ENCODE peak calls at places on chromosomes 6 and 20, in four cellular contexts. K is left ventricle myocardium inferior, Y is lung, N is ovary. A is an unnamed sample.
A peak's percentile ranks its signal among the peaks of the same experiment; 100 is the strongest.

GRCh38 chr6:56958481-56958880 is 3.6 kb downstream of the BEND6 start:
- DNase-seq in K (no peak), Y (no peak), N (no peak), A (no peak)

GRCh38 chr20:61424011-61424627 is 172.1 kb downstream of the CDH4 start:
- DNase-seq in K (no peak), Y (no peak), N (no peak), A (no peak)

GRCh38 chr6:34028691-34029360 is 117.1 kb downstream of the GRM4 start:
- DNase-seq in K (no peak), Y (no peak), N (no peak), A (no peak)

GRCh38 chr6:31899882-31900722 is 1.8 kb downstream of the ZBTB12 start:
- DNase-seq in K (no peak), Y (no peak), N (no peak), A (no peak)

GRCh38 chr6:52136055-52136454 is 48.6 kb upstream of the PKHD1 start:
- DNase-seq in K (no peak), Y (no peak), N (no peak), A (no peak)

GRCh38 chr6:32154514-32155161 is 697 bp downstream of the PPT2 start:
- DNase-seq in K (peak; percentile 45), Y (peak; percentile 65), N (peak; percentile 76), A (peak; percentile 68)

GRCh38 chr6:83124553-83124952 is 57.1 kb downstream of the DOP1A start:
- DNase-seq in K (no peak), Y (no peak), N (no peak), A (no peak)

GRCh38 chr20:1877604-1878195 is 17.5 kb upstream of the SIRPA start:
- DNase-seq in K (no peak), Y (no peak), N (no peak), A (peak; percentile 65)

GRCh38 chr6:27742833-27743573 is 169.2 kb downstream of the OR2B2 start:
- DNase-seq in K (no peak), Y (no peak), N (no peak), A (no peak)

GRCh38 chr6:125414507-125414906 is 112.7 kb upstream of the HDDC2 start:
- DNase-seq in K (no peak), Y (no peak), N (no peak), A (no peak)

GRCh38 chr6:10740061-10740460 is 7.5 kb upstream of the TMEM14B start:
- DNase-seq in K (no peak), Y (no peak), N (no peak), A (no peak)

GRCh38 chr6:39870950-39871349 is 63.3 kb downstream of the MOCS1 start:
- DNase-seq in K (no peak), Y (no peak), N (no peak), A (no peak)

GRCh38 chr6:14612016-14612415 is 494.4 kb downstream of the CD83 start:
- DNase-seq in K (no peak), Y (no peak), N (no peak), A (no peak)

GRCh38 chr20:62734336-62734735 is 25.7 kb downstream of the NTSR1 start:
- DNase-seq in K (peak; percentile 2), Y (no peak), N (no peak), A (peak; percentile 17)

GRCh38 chr20:46062621-46063020 is 27.1 kb downstream of the NCOA5 start:
- DNase-seq in K (no peak), Y (peak; percentile 20), N (no peak), A (no peak)

GRCh38 chr6:166317261-166318212 is 9.3 kb upstream of the PRR18 start:
- DNase-seq in K (no peak), Y (no peak), N (no peak), A (no peak)

GRCh38 chr20:50227506-50227905 is 36.9 kb downstream of the CEBPB start:
- DNase-seq in K (no peak), Y (no peak), N (no peak), A (no peak)

GRCh38 chr6:111750753-111751684 is 122.2 kb downstream of the FYN start:
- DNase-seq in K (no peak), Y (no peak), N (no peak), A (no peak)

GRCh38 chr6:16982827-16983226 is 119.0 kb upstream of the STMND1 start:
- DNase-seq in K (no peak), Y (no peak), N (no peak), A (no peak)

GRCh38 chr6:31272431-31272830 is 539 bp upstream of the HLA-C start:
- DNase-seq in K (no peak), Y (no peak), N (no peak), A (no peak)

GRCh38 chr20:36825374-36826104 is 50.4 kb upstream of the TLDC2 start:
- DNase-seq in K (no peak), Y (no peak), N (no peak), A (no peak)

GRCh38 chr6:137496909-137497721 is 2.9 kb upstream of the OLIG3 start:
- DNase-seq in K (no peak), Y (no peak), N (no peak), A (no peak)

GRCh38 chr6:125728739-125729138 is 20.7 kb upstream of the HEY2 start:
- DNase-seq in K (no peak), Y (peak; percentile 31), N (no peak), A (no peak)

GRCh38 chr6:169233832-169234231 is 19.8 kb downstream of the THBS2 start:
- DNase-seq in K (no peak), Y (no peak), N (peak; percentile 6), A (no peak)

GRCh38 chr6:113359155-113360140 is 497.7 kb upstream of the MARCKS start:
- DNase-seq in K (no peak), Y (no peak), N (no peak), A (no peak)

GRCh38 chr6:156881687-156882629 is 104.8 kb downstream of the ARID1B start:
- DNase-seq in K (no peak), Y (no peak), N (no peak), A (no peak)

GRCh38 chr6:120357447-120357846 is 976.8 kb downstream of the TBC1D32 start:
- DNase-seq in K (no peak), Y (no peak), N (no peak), A (no peak)

GRCh38 chr20:51767867-51768758 is at the start of gene ATP9A:
- DNase-seq in K (peak; percentile 34), Y (peak; percentile 32), N (peak; percentile 62), A (no peak)

GRCh38 chr6:57174511-57174907 is 2.4 kb downstream of the BAG2 start:
- DNase-seq in K (no peak), Y (no peak), N (no peak), A (no peak)

GRCh38 chr20:64115171-64115911 is 8.0 kb upstream of the NPBWR2 start:
- DNase-seq in K (no peak), Y (no peak), N (no peak), A (peak; percentile 66)
- TF ChIP-seq CTCF in K (no peak), Y (no peak), N (no peak), A (no peak)

DNA sequence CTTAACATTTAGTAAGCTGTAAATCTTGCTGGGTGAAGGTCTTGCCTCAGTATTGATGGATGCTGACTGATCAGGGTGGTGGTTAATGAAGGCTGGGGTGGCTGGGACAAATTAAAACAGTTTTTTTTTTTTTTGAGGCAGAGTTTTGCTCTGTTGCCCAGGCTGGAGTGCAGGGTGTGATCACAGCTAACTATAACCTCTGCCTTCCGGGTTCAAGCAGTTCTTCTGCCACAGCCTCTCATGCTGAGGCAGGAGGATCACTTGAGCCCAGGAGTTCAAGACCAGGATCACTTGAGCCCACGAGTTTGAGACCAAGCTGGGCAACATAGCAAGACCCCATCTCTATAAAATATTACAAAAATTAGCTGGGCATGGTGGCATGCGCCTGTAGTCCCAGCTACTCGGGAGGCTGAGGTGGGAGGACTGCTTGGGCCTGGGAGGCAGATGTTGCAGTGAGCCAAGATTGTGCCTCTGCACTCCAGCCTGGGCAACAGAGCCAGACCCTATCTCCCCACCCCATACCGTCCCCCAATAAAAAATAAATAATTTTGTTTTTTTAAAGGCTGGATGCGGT is 67.2 kb downstream of the NCOA3 start:
- DNase-seq in K (no peak), Y (no peak), N (no peak), A (no peak)
- H3K27ac ChIP-seq in K (peak overlapping the region; percentile 72), Y (no peak overlapping the region), N (no peak overlapping the region), A (no peak overlapping the region)

GRCh38 chr6:63813531-63813930 is 177.9 kb downstream of the PHF3 start:
- DNase-seq in K (no peak), Y (no peak), N (no peak), A (no peak)
- TF ChIP-seq CTCF in K (no peak), Y (no peak), N (no peak), A (no peak)

GRCh38 chr20:43028470-43028869 is 161.2 kb downstream of the PTPRT start:
- DNase-seq in K (no peak), Y (no peak), N (no peak), A (no peak)
- H3K27ac ChIP-seq in K (no peak overlapping the region), Y (no peak overlapping the region), N (no peak overlapping the region), A (no peak overlapping the region)

GRCh38 chr20:3105256-3106137 is 21.0 kb upstream of the AVP start:
- DNase-seq in K (no peak), Y (no peak), N (no peak), A (no peak)

GRCh38 chr20:3107464-3108025 is 23.0 kb upstream of the AVP start:
- DNase-seq in K (no peak), Y (no peak), N (no peak), A (no peak)

GRCh38 chr20:3106185-3106584 is 21.7 kb upstream of the AVP start:
- DNase-seq in K (no peak), Y (no peak), N (no peak), A (no peak)

GRCh38 chr20:3109350-3110302 is 25.1 kb upstream of the AVP start:
- DNase-seq in K (no peak), Y (no peak), N (no peak), A (peak; percentile 54)

DNA sequence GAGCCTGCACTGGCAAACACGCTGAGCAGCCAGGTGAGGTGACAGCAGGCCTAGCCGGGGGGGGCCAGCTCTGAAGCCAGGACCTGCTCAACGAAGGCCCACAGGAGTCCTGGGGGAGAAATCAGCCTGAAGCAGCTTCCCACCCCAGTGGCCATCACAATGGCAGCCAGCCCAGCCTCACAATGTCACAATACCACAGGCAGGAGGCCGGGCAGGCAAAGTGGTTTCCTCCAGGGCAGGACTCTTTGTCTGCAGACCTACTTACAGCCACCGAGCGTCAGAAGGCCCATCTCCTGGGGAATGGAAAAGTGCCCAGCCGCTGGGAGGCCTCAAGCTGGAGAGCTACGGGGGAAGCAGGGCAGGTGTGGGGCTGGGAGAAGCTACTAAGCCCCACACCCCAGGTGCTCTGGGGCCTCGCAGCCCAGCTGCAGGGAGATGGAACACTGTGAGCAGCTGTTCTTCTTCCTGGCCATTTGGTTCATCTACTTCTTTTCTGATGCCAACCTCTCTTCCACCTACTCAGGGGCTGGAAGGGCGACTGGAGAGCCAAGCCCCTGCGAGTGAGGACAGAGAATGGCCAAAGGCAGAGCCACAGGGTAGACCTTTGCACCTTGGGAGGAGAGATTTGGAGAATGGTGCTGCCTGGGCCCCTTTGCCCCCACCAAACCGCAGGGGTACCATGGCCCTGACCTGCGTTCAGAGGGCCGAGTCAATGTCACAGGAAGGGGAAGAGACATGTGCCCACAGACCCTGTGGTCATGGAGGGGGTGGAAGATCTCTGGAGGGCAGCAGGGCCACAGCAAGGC is 22.3 kb upstream of the AVP start:
- DNase-seq in K (no peak), Y (no peak), N (no peak), A (no peak)
- TF ChIP-seq CTCF in K (no peak), Y (no peak), N (no peak), A (no peak)

GRCh38 chr20:31662372-31662854 is 24.7 kb downstream of the COX4I2 start:
- DNase-seq in K (no peak), Y (no peak), N (no peak), A (no peak)
- H3K27ac ChIP-seq in K (peak overlapping the region; percentile 85), Y (peak overlapping the region; percentile 71), N (no peak overlapping the region), A (peak overlapping the region; percentile 93)

GRCh38 chr20:57671662-57672061 is 38.2 kb downstream of the PMEPA1 start:
- DNase-seq in K (no peak), Y (no peak), N (no peak), A (no peak)
- TF ChIP-seq CTCF in K (no peak), Y (no peak), N (no peak), A (no peak)

GRCh38 chr20:35273449-35274171 is 4.3 kb downstream of the MMP24OS start:
- DNase-seq in K (no peak), Y (no peak), N (no peak), A (peak; percentile 82)
- H3K27ac ChIP-seq in K (no peak overlapping the region), Y (no peak overlapping the region), N (no peak overlapping the region), A (no peak overlapping the region)